ENCODE peak calls at places on chromosomes 6 and 20, in nine cellular contexts. R, M, X, B, Z, O, D, Q and I are unnamed samples.

GRCh38 chr20:44566018-44566417 is 16.4 kb upstream of the PKIG start:
- DNase-seq in R (no peak), M (no peak), X (no peak), B (no peak), Z (no peak), O (no peak), D (no peak), Q (no peak), I (no peak)

GRCh38 chr6:5871296-5871695 is 135.4 kb downstream of the NRN1 start:
- DNase-seq in R (no peak), M (no peak), X (no peak), B (no peak), Z (no peak), O (no peak), D (no peak), Q (no peak), I (no peak)

GRCh38 chr6:6892706-6893601 is 214.8 kb upstream of the RREB1 start:
- DNase-seq in R (peak; percentile 83), M (no peak), X (no peak), B (no peak), Z (no peak), O (no peak), D (no peak), Q (no peak), I (no peak)

GRCh38 chr6:56524891-56525703 is 117.6 kb downstream of the DST start:
- DNase-seq in R (no peak), M (no peak), X (no peak), B (no peak), Z (no peak), O (no peak), D (no peak), Q (no peak), I (no peak)

GRCh38 chr6:31020057-31020456 is 9.8 kb downstream of the MUC22 start:
- DNase-seq in R (no peak), M (no peak), X (no peak), B (no peak), Z (no peak), O (no peak), D (no peak), Q (no peak), I (no peak)

GRCh38 chr6:169723991-169724553 is at the start of gene PHF10:
- DNase-seq in R (no peak), M (no peak), X (no peak), B (no peak), Z (no peak), O (peak; percentile 36), D (peak; percentile 84), Q (no peak), I (peak; percentile 49)

GRCh38 chr20:21315138-21315537 is 12.0 kb downstream of the XRN2 start:
- DNase-seq in R (no peak), M (no peak), X (no peak), B (no peak), Z (no peak), O (no peak), D (no peak), Q (no peak), I (no peak)

GRCh38 chr6:49479308-49480004 is 16.3 kb downstream of the CENPQ start:
- DNase-seq in R (no peak), M (no peak), X (no peak), B (no peak), Z (no peak), O (no peak), D (no peak), Q (no peak), I (no peak)

GRCh38 chr6:6856538-6857523 is 250.9 kb upstream of the RREB1 start:
- DNase-seq in R (no peak), M (no peak), X (peak; percentile 68), B (no peak), Z (peak; percentile 76), O (peak; percentile 79), D (peak; percentile 45), Q (peak; percentile 84), I (peak; percentile 93)

GRCh38 chr20:48747840-48748416 is 79.9 kb downstream of the PREX1 start:
- DNase-seq in R (no peak), M (no peak), X (no peak), B (no peak), Z (no peak), O (no peak), D (no peak), Q (no peak), I (no peak)

GRCh38 chr6:143595256-143596036 is 82.3 kb upstream of the PHACTR2 start:
- DNase-seq in R (no peak), M (no peak), X (no peak), B (no peak), Z (no peak), O (no peak), D (no peak), Q (no peak), I (no peak)

GRCh38 chr20:3797592-3798404 is 1.7 kb downstream of the CDC25B start:
- DNase-seq in R (peak; percentile 39), M (no peak), X (no peak), B (peak; percentile 85), Z (no peak), O (peak; percentile 65), D (peak; percentile 11), Q (no peak), I (peak; percentile 38)

GRCh38 chr6:44416103-44416502 is 28.6 kb downstream of the CDC5L start:
- DNase-seq in R (no peak), M (peak; percentile 4), X (no peak), B (peak; percentile 33), Z (no peak), O (no peak), D (no peak), Q (no peak), I (peak; percentile 22)

GRCh38 chr20:44805991-44806729 is 4.2 kb downstream of the RIMS4 start:
- DNase-seq in R (peak; percentile 87), M (no peak), X (peak; percentile 60), B (no peak), Z (peak; percentile 77), O (no peak), D (peak; percentile 91), Q (no peak), I (no peak)

GRCh38 chr6:21664263-21665081 is 70.9 kb downstream of the SOX4 start:
- DNase-seq in R (peak; percentile 82), M (peak; percentile 18), X (no peak), B (no peak), Z (peak; percentile 74), O (peak; percentile 20), D (no peak), Q (no peak), I (no peak)

GRCh38 chr6:21666200-21666671 is 72.7 kb downstream of the SOX4 start:
- DNase-seq in R (peak; percentile 70), M (no peak), X (no peak), B (no peak), Z (no peak), O (peak; percentile 8), D (peak; percentile 79), Q (no peak), I (no peak)

GRCh38 chr6:21666788-21667681 is 73.5 kb downstream of the SOX4 start:
- DNase-seq in R (peak; percentile 47), M (no peak), X (no peak), B (no peak), Z (no peak), O (peak; percentile 10), D (peak; percentile 71), Q (no peak), I (no peak)

GRCh38 chr6:21665101-21665435 is 71.5 kb downstream of the SOX4 start:
- DNase-seq in R (no peak), M (no peak), X (no peak), B (no peak), Z (no peak), O (no peak), D (no peak), Q (no peak), I (no peak)

DNA sequence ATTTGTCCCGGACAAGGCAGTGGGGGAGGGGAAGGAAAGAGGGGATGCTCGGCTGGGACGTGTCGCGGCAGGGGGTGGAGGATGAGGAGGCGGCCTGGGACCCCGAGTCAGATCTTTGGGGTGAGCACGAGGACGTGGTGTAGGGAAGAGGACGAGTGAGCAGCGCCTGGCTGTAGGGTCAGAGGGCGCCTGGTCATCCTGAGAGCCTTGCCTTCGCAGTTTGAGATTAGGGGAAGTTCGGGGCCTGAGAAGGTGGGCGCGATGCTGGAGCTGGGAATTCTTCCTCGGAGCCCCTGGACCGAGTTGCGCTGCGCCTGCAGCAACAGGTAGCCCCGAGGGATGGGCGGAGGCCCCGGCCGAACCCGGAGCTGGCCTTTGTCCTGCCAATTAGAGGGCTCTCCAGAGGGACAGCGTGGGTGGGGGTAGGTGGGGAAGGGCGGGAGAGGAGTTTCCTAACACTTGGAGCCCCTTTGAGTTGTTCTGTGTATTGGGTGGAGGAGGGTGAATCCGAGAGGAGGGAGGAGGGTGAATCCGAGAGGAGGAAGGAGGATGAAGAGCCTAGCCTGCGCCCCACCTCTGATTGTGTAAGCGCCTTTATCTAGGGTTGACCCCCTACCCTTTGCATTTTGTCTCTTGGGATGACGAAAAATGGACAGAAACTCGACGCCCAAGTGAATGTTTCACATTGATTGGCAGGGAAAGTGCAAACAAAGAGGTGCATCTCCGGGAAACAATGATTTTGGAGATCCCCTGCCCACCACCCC is 72.1 kb downstream of the SOX4 start:
- DNase-seq in R (peak; percentile 57), M (no peak), X (no peak), B (no peak), Z (no peak), O (no peak), D (peak; percentile 36), Q (no peak), I (peak; percentile 64)
- H3K4me3 ChIP-seq in R (peak overlapping the region; percentile 76), M (no peak overlapping the region), X (peak overlapping the region; percentile 39), B (no peak overlapping the region), Z (peak overlapping the region; percentile 73), O (peak overlapping the region; percentile 37), D (peak overlapping the region; percentile 93), Q (peak overlapping the region; percentile 56), I (peak overlapping the region; percentile 25)

GRCh38 chr6:124356811-124357210 is 553.1 kb downstream of the NKAIN2 start:
- DNase-seq in R (no peak), M (no peak), X (no peak), B (no peak), Z (no peak), O (no peak), D (no peak), Q (no peak), I (no peak)
- TF ChIP-seq EP300 in R (no peak), M (no peak), X (no peak), B (no peak), Z (no peak), O (no peak), D (no peak), Q (no peak), I (no peak)

GRCh38 chr6:27312146-27312949 is at the start of gene POM121L2:
- DNase-seq in R (no peak), M (peak; percentile 67), X (peak; percentile 9), B (peak; percentile 71), Z (no peak), O (peak; percentile 80), D (peak; percentile 68), Q (no peak), I (peak; percentile 83)
- H3K4me3 ChIP-seq in R (peak within 1 kb of the TSS; percentile 32), M (peak within 1 kb of the TSS; percentile 62), X (peak within 1 kb of the TSS; percentile 14), B (peak within 1 kb of the TSS; percentile 34), Z (peak within 1 kb of the TSS; percentile 50), O (peak within 1 kb of the TSS; percentile 48), D (peak within 1 kb of the TSS; percentile 56), Q (peak within 1 kb of the TSS; percentile 47), I (peak within 1 kb of the TSS; percentile 53)

DNA sequence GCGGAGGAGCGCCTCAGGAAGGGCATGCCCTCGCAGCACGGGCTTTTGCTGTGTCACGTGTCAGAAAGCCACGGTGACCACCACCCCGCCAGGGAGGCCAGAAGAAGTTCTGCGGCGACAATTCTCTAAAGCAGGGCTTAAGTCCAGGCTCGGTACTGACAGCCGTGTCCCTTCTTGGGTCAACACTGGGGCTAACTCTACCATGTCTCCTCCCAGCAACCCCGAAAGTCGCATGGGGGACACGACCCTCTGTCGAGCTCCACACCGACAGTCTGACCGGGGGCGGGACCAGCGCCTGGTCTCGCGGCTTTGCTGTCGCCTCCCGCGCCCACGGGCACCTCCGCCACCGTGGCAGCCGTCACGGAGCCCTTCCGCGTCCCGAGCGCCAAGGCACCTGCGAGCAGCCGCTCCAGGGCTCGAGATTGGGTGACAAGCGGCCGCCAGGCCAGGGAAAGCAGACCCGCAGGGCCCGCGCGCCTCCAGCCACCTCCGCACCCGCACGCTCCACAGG is 534 bp downstream of the NANP start:
- DNase-seq in R (peak; percentile 67), M (peak; percentile 52), X (peak; percentile 8), B (peak; percentile 64), Z (peak; percentile 71), O (peak; percentile 51), D (peak; percentile 60), Q (peak; percentile 78), I (peak; percentile 75)
- TF ChIP-seq EP300 in R (no peak), M (no peak), X (no peak), B (no peak), Z (no peak), O (no peak), D (no peak), Q (no peak), I (no peak)